ENCODE peak calls at places on chromosomes 11 and 22, in six cellular contexts. One of them, this sample, is unnamed.

GRCh38 chr22:19832476-19833108 is 22.1 kb downstream of the GNB1L start:
- DNase-seq in SW 1271: no peak
- DNase-seq in COR-L47: no peak
- DNase-seq in GM04504: no peak
- DNase-seq in thoracic aorta: no peak
- DNase-seq in immature natural killer cell: no peak
- DNase-seq in this sample: no peak

GRCh38 chr11:63767415-63768231 is 952 bp downstream of the ZFTA start:
- DNase-seq in GM04504: no peak
- DNase-seq in thoracic aorta: peak; percentile 50
- DNase-seq in COR-L47: peak; percentile 47
- DNase-seq in SW 1271: peak; percentile 25
- DNase-seq in immature natural killer cell: peak; percentile 35
- DNase-seq in this sample: peak; percentile 65

GRCh38 chr22:45503816-45504702 is 1.4 kb downstream of the FBLN1 start:
- DNase-seq in SW 1271: no peak
- DNase-seq in GM04504: no peak
- DNase-seq in immature natural killer cell: no peak
- DNase-seq in thoracic aorta: no peak
- DNase-seq in COR-L47: no peak
- DNase-seq in this sample: no peak

GRCh38 chr11:70153133-70153727 is 49.9 kb upstream of the FADD start:
- DNase-seq in thoracic aorta: no peak
- DNase-seq in immature natural killer cell: no peak
- DNase-seq in SW 1271: no peak
- DNase-seq in GM04504: no peak
- DNase-seq in COR-L47: no peak
- DNase-seq in this sample: no peak

GRCh38 chr11:32101791-32102190 is 10.9 kb downstream of the RCN1 start:
- DNase-seq in COR-L47: no peak
- DNase-seq in SW 1271: no peak
- DNase-seq in thoracic aorta: no peak
- DNase-seq in GM04504: no peak
- DNase-seq in immature natural killer cell: no peak
- DNase-seq in this sample: no peak

GRCh38 chr11:79953629-79954028 is 512.8 kb upstream of the TENM4 start:
- DNase-seq in immature natural killer cell: no peak
- DNase-seq in SW 1271: no peak
- DNase-seq in GM04504: no peak
- DNase-seq in COR-L47: no peak
- DNase-seq in thoracic aorta: no peak
- DNase-seq in this sample: no peak

GRCh38 chr11:107477820-107478219 is 20.2 kb upstream of the CWF19L2 start:
- DNase-seq in SW 1271: no peak
- DNase-seq in thoracic aorta: no peak
- DNase-seq in GM04504: no peak
- DNase-seq in immature natural killer cell: no peak
- DNase-seq in COR-L47: no peak
- DNase-seq in this sample: no peak

GRCh38 chr22:41597635-41597953 is 8.0 kb upstream of the PMM1 start:
- DNase-seq in thoracic aorta: no peak
- DNase-seq in immature natural killer cell: no peak
- DNase-seq in GM04504: no peak
- DNase-seq in COR-L47: no peak
- DNase-seq in SW 1271: no peak
- DNase-seq in this sample: no peak

GRCh38 chr22:42440728-42441127 is 8.5 kb upstream of the NFAM1 start:
- DNase-seq in GM04504: no peak
- DNase-seq in SW 1271: no peak
- DNase-seq in thoracic aorta: no peak
- DNase-seq in immature natural killer cell: no peak
- DNase-seq in COR-L47: no peak
- DNase-seq in this sample: no peak

GRCh38 chr11:118230088-118230487 is 5.3 kb upstream of the JAML start:
- DNase-seq in thoracic aorta: no peak
- DNase-seq in GM04504: no peak
- DNase-seq in immature natural killer cell: peak; percentile 65
- DNase-seq in SW 1271: no peak
- DNase-seq in COR-L47: no peak
- DNase-seq in this sample: no peak

GRCh38 chr11:100748153-100748552 is 61.1 kb downstream of the ARHGAP42 start:
- DNase-seq in GM04504: no peak
- DNase-seq in immature natural killer cell: no peak
- DNase-seq in thoracic aorta: no peak
- DNase-seq in SW 1271: no peak
- DNase-seq in COR-L47: no peak
- DNase-seq in this sample: no peak

GRCh38 chr11:64366751-64367150 is 7.8 kb downstream of the RPS6KA4 start:
- DNase-seq in immature natural killer cell: no peak
- DNase-seq in SW 1271: no peak
- DNase-seq in GM04504: no peak
- DNase-seq in COR-L47: no peak
- DNase-seq in thoracic aorta: no peak
- DNase-seq in this sample: no peak

GRCh38 chr11:71321433-71322191 is 69.2 kb upstream of the SHANK2 start:
- DNase-seq in SW 1271: no peak
- DNase-seq in GM04504: no peak
- DNase-seq in COR-L47: no peak
- DNase-seq in thoracic aorta: no peak
- DNase-seq in immature natural killer cell: no peak
- DNase-seq in this sample: no peak

GRCh38 chr22:23777776-23778575 is 5.3 kb downstream of the MMP11 start:
- DNase-seq in immature natural killer cell: no peak
- DNase-seq in GM04504: no peak
- DNase-seq in thoracic aorta: no peak
- DNase-seq in COR-L47: peak; percentile 55
- DNase-seq in SW 1271: no peak
- DNase-seq in this sample: no peak

GRCh38 chr11:100008440-100008839 is 678.6 kb upstream of the ARHGAP42 start:
- DNase-seq in COR-L47: no peak
- DNase-seq in immature natural killer cell: no peak
- DNase-seq in thoracic aorta: no peak
- DNase-seq in GM04504: no peak
- DNase-seq in SW 1271: no peak
- DNase-seq in this sample: no peak

GRCh38 chr11:87173185-87174039 is 135.7 kb downstream of the TMEM135 start:
- DNase-seq in GM04504: peak; percentile 42
- DNase-seq in thoracic aorta: no peak
- DNase-seq in SW 1271: no peak
- DNase-seq in COR-L47: no peak
- DNase-seq in immature natural killer cell: peak; percentile 10
- DNase-seq in this sample: no peak

GRCh38 chr11:68338041-68338800 is 25.8 kb downstream of the LRP5 start:
- DNase-seq in immature natural killer cell: no peak
- DNase-seq in SW 1271: no peak
- DNase-seq in COR-L47: no peak
- DNase-seq in thoracic aorta: no peak
- DNase-seq in GM04504: peak; percentile 43
- DNase-seq in this sample: no peak

GRCh38 chr11:128323381-128323780 is 264.0 kb downstream of the ETS1 start:
- DNase-seq in SW 1271: no peak
- DNase-seq in GM04504: peak; percentile 26
- DNase-seq in thoracic aorta: no peak
- DNase-seq in immature natural killer cell: peak; percentile 46
- DNase-seq in COR-L47: no peak
- DNase-seq in this sample: no peak

GRCh38 chr11:12785901-12786300 is 111.7 kb downstream of the TEAD1 start:
- DNase-seq in immature natural killer cell: no peak
- DNase-seq in SW 1271: no peak
- DNase-seq in COR-L47: peak; percentile 86
- DNase-seq in GM04504: no peak
- DNase-seq in thoracic aorta: no peak
- DNase-seq in this sample: no peak

GRCh38 chr11:8015753-8016239 is 28.7 kb downstream of the EIF3F start:
- DNase-seq in immature natural killer cell: no peak
- DNase-seq in COR-L47: no peak
- DNase-seq in GM04504: no peak
- DNase-seq in SW 1271: no peak
- DNase-seq in thoracic aorta: no peak
- DNase-seq in this sample: no peak

GRCh38 chr22:35381424-35381772 is 502 bp downstream of the HMOX1 start:
- DNase-seq in SW 1271: no peak
- DNase-seq in COR-L47: no peak
- DNase-seq in GM04504: no peak
- DNase-seq in immature natural killer cell: no peak
- DNase-seq in thoracic aorta: no peak
- DNase-seq in this sample: no peak

GRCh38 chr22:46612904-46613605 is 7.1 kb upstream of the GRAMD4 start:
- DNase-seq in COR-L47: no peak
- DNase-seq in GM04504: no peak
- DNase-seq in thoracic aorta: no peak
- DNase-seq in immature natural killer cell: peak; percentile 79
- DNase-seq in SW 1271: no peak
- DNase-seq in this sample: no peak

GRCh38 chr11:115887316-115887715 is 383.1 kb upstream of the CADM1 start:
- DNase-seq in thoracic aorta: no peak
- DNase-seq in COR-L47: peak; percentile 78
- DNase-seq in SW 1271: no peak
- DNase-seq in immature natural killer cell: no peak
- DNase-seq in GM04504: no peak
- DNase-seq in this sample: no peak

GRCh38 chr11:60989108-60989650 is 17.7 kb downstream of the CD6 start:
- DNase-seq in immature natural killer cell: no peak
- DNase-seq in COR-L47: no peak
- DNase-seq in GM04504: no peak
- DNase-seq in SW 1271: no peak
- DNase-seq in thoracic aorta: no peak
- DNase-seq in this sample: no peak

GRCh38 chr11:129652828-129653227 is 162.8 kb upstream of the TMEM45B start:
- DNase-seq in thoracic aorta: no peak
- DNase-seq in GM04504: no peak
- DNase-seq in immature natural killer cell: no peak
- DNase-seq in SW 1271: no peak
- DNase-seq in COR-L47: no peak
- DNase-seq in this sample: no peak

GRCh38 chr11:58573451-58574104 is 2.1 kb downstream of the LPXN start:
- DNase-seq in immature natural killer cell: peak; percentile 62
- DNase-seq in thoracic aorta: peak; percentile 40
- DNase-seq in COR-L47: no peak
- DNase-seq in SW 1271: peak; percentile 57
- DNase-seq in GM04504: peak; percentile 68
- DNase-seq in this sample: no peak